ENCODE peak calls at places on chromosomes 7 and 10, in four cellular contexts. U is AG04450, A is astrocyte of the spinal cord, V is RWPE1. J is an unnamed sample.
A peak's percentile ranks its signal among the peaks of the same experiment; 100 is the strongest.

GRCh38 chr10:44261296-44261695 is 123.6 kb downstream of the CXCL12 start:
- DNase-seq in V (no peak), A (no peak), U (no peak), J (no peak)

GRCh38 chr7:5425507-5426225 is 2.0 kb upstream of the TNRC18 start:
- DNase-seq in V (peak; percentile 51), U (peak; percentile 67), A (peak; percentile 91), J (no peak)

GRCh38 chr10:51063659-51064535 is 10.4 kb upstream of the PRKG1 start:
- DNase-seq in V (peak; percentile 25), A (peak; percentile 60), U (peak; percentile 26), J (no peak)

GRCh38 chr10:47337243-47337642 is 10.9 kb upstream of the RBP3 start:
- DNase-seq in V (no peak), A (no peak), U (no peak), J (no peak)

GRCh38 chr10:326894-327635 is 191.8 kb downstream of the ZMYND11 start:
- DNase-seq in U (no peak), A (no peak), V (no peak), J (peak; percentile 21)

GRCh38 chr10:105751688-105752087 is 1110.6 kb downstream of the SORCS3 start:
- DNase-seq in A (no peak), U (no peak), V (no peak), J (no peak)

GRCh38 chr7:127845497-127846214 is 185.6 kb downstream of the LRRC4 start:
- DNase-seq in U (no peak), A (peak; percentile 45), V (no peak), J (no peak)

GRCh38 chr10:126212653-126213052 is 175.6 kb downstream of the ADAM12 start:
- DNase-seq in U (no peak), A (no peak), V (no peak), J (no peak)

GRCh38 chr7:70434376-70434775 is 697.6 kb upstream of the GALNT17 start:
- DNase-seq in V (peak; percentile 7), U (no peak), A (no peak), J (no peak)

GRCh38 chr7:25732771-25733217 is 419.2 kb upstream of the NFE2L3 start:
- DNase-seq in V (no peak), U (no peak), A (no peak), J (no peak)

GRCh38 chr7:42254217-42254616 is 17.2 kb upstream of the GLI3 start:
- DNase-seq in A (no peak), V (peak; percentile 18), U (no peak), J (no peak)

GRCh38 chr10:11135709-11136108 is 118.0 kb downstream of the CELF2 start:
- DNase-seq in V (no peak), U (no peak), A (no peak), J (no peak)

GRCh38 chr7:18345641-18346234 is 149.8 kb upstream of the HDAC9 start:
- DNase-seq in A (peak; percentile 65), U (no peak), V (peak; percentile 20), J (peak; percentile 43)

GRCh38 chr7:69599211-69599878 is 1.1 kb downstream of the AUTS2 start:
- DNase-seq in U (no peak), V (peak; percentile 7), A (no peak), J (no peak)

GRCh38 chr10:74930962-74931361 is 104.6 kb downstream of the KAT6B start:
- DNase-seq in V (no peak), A (no peak), U (no peak), J (no peak)

GRCh38 chr10:33921970-33922605 is 587.6 kb upstream of the NRP1 start:
- DNase-seq in V (no peak), A (no peak), U (no peak), J (no peak)

GRCh38 chr10:71771204-71771603 is 2.1 kb downstream of the VSIR start:
- DNase-seq in A (no peak), U (no peak), V (no peak), J (no peak)

GRCh38 chr10:62278461-62278910 is 9.8 kb upstream of the RTKN2 start:
- DNase-seq in A (peak; percentile 50), U (no peak), V (no peak), J (no peak)

GRCh38 chr7:145168879-145169278 is 333.0 kb upstream of the TPK1 start:
- DNase-seq in V (no peak), U (no peak), A (no peak), J (no peak)

GRCh38 chr10:69382382-69383117 is 34.2 kb downstream of the TACR2 start:
- DNase-seq in V (peak; percentile 64), U (peak; percentile 42), A (peak; percentile 91), J (no peak)

GRCh38 chr7:155217629-155218028 is 80.0 kb upstream of the INSIG1 start:
- DNase-seq in V (no peak), A (no peak), U (no peak), J (no peak)

GRCh38 chr7:103317009-103317408 is 19.8 kb downstream of the PMPCB start:
- DNase-seq in A (no peak), V (no peak), U (no peak), J (no peak)

GRCh38 chr7:151867912-151868804 is 8.8 kb downstream of the PRKAG2 start:
- DNase-seq in U (no peak), A (no peak), V (no peak), J (no peak)

GRCh38 chr10:78436706-78437406 is 403.2 kb downstream of the RPS24 start:
- DNase-seq in A (no peak), V (no peak), U (no peak), J (no peak)

GRCh38 chr10:73873843-73874215 is 526 bp downstream of the CAMK2G start:
- DNase-seq in V (no peak), A (no peak), U (no peak), J (no peak)

GRCh38 chr10:82811621-82812020 is 936.6 kb downstream of the NRG3 start:
- DNase-seq in U (no peak), A (no peak), V (no peak), J (no peak)

GRCh38 chr7:45193868-45194267 is 36.3 kb downstream of the RAMP3 start:
- DNase-seq in V (no peak), U (no peak), A (no peak), J (no peak)

GRCh38 chr7:100444311-100445278 is 8.3 kb upstream of the PPP1R35 start:
- DNase-seq in U (no peak), A (peak; percentile 49), V (no peak), J (peak; percentile 87)

GRCh38 chr7:35630573-35630972 is 64.4 kb downstream of the HERPUD2 start:
- DNase-seq in V (no peak), A (peak; percentile 64), U (no peak), J (no peak)

GRCh38 chr7:13989138-13989943 is at the start of gene ETV1:
- DNase-seq in V (peak; percentile 75), U (no peak), A (peak; percentile 74), J (peak; percentile 45)

GRCh38 chr7:148982596-148983219 is 45.6 kb downstream of the PDIA4 start:
- DNase-seq in V (no peak), A (peak; percentile 47), U (no peak), J (no peak)

GRCh38 chr10:112999102-112999501 is 49.1 kb downstream of the TCF7L2 start:
- DNase-seq in V (no peak), U (no peak), A (no peak), J (no peak)

GRCh38 chr10:37754538-37755323 is 102.7 kb downstream of the ZNF248 start:
- DNase-seq in V (peak; percentile 13), U (no peak), A (no peak), J (no peak)

GRCh38 chr7:80838643-80839042 is 80.2 kb downstream of the SEMA3C start:
- DNase-seq in U (no peak), V (no peak), A (no peak), J (no peak)

GRCh38 chr7:138834583-138834982 is 36.6 kb upstream of the ATP6V0A4 start:
- DNase-seq in V (no peak), A (no peak), U (no peak), J (no peak)

GRCh38 chr10:127963136-127963535 is 56.2 kb downstream of the PTPRE start:
- DNase-seq in A (no peak), U (no peak), V (no peak), J (no peak)

GRCh38 chr10:127966875-127967274 is 60.0 kb downstream of the PTPRE start:
- DNase-seq in U (no peak), V (no peak), A (no peak), J (no peak)

GRCh38 chr10:127968027-127968441 is 61.1 kb downstream of the PTPRE start:
- DNase-seq in U (no peak), V (no peak), A (no peak), J (no peak)

GRCh38 chr10:127964644-127965043 is 57.7 kb downstream of the PTPRE start:
- DNase-seq in V (no peak), A (no peak), U (no peak), J (no peak)

DNA sequence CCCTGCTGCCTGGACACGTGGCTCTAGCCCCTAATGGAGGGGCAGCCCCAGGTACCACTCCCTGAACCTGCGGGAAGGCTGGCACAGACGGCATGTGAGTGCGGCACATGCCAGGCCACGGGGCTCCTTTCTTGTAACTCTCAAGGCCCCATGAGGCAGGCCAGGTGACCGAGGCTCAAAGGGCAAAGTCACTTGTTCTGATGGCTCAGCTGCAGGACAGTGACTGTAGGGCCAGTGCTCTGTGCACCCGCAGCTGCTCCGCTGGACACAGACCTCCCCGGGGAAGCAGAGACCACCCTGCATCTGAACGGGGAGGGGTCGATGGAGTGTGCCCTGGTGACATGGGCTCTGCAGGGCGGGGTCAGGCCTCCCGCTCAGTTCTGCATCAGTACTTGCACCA is 55.3 kb downstream of the PTPRE start:
- DNase-seq in A (no peak), U (no peak), V (no peak), J (no peak)
- TF ChIP-seq CTCF in A (no peak), U (no peak), V (no peak), J (no peak)

GRCh38 chr10:42744134-42744701 is 38.4 kb upstream of the BMS1 start:
- DNase-seq in A (no peak), V (no peak), U (no peak), J (no peak)
- TF ChIP-seq CTCF in A (no peak), V (no peak), U (no peak), J (no peak)

DNA sequence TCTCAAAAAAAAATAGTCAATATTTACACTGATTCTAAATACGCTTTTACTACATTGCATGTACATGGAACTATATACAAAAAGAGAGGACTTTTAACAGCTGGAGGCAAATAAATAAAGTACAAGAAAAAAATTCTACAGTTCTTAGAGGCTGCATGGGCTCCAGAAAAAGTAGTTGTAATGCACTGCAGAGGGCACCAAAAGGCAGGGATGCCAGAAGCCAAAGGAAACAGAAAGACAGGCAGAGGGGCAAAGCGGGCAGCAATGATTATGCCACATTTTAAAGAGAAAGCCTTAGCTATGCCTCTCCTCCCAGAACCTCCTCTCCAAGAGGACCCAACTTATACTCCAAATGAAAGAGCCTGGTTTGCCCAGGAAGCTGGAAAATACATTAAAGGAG is 11.6 kb upstream of the ADCK2 start:
- DNase-seq in A (no peak), U (no peak), V (no peak), J (peak; percentile 3)
- TF ChIP-seq CTCF in A (peak; percentile 27), U (peak; percentile 37), V (no peak), J (no peak)

DNA sequence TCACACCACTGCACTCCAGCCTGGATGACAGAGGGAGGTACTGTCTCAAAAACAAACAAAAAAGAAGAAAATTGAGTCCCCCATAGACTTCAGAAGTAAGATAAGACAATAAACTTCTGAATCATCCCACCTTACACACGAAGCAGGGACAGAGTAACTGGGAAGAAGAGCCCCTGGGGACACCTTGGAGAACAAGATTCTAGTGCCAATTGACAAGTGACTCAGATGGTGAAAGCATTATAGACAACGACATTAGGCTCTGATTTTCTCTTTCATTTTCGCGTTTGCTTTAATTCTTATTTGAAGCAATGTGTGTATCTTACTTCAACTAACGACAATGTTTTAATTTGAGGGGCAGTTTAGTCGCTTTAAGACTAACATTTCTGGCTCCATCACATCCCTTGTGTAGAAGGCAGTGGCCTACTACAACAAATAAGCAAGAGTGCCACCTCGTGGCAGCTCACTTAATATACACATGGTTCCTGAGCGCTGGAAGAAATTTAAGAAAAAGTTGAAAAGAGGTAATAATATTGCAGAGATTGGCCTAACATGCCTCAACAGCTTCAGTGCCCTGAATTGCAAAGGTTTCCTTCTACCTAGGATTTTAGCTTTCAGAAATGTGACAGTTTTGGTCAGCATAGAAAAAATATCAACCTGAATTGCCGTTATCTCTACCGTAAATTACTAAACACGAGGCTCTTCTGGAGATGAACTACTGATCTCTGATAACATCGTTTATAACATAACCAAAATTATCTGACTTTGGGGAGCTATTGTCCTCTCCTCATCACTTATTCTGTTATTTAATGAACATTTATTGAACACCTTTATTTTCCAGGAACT is 36.7 kb downstream of the ASNS start:
- DNase-seq in U (peak; percentile 29), V (peak; percentile 19), A (peak; percentile 72), J (no peak)
- TF ChIP-seq CTCF in U (peak; percentile 70), V (peak; percentile 83), A (peak; percentile 63), J (peak; percentile 78)

J was measured in CD14-positive monocyte.